ENCODE peak calls at places on chromosomes 2 and 18, in six cellular contexts. Y is Daoy, O is activated T-cell treated with anti-CD3 and anti-CD28 coated beads for 1 hour, Q is heart right ventricle, L is Peyer's patch, R is AG20443. V is an unnamed sample.

GRCh38 chr2:60677376-60677775 is 78.7 kb upstream of the PAPOLG start:
- DNase-seq in Y (no peak), O (no peak), Q (no peak), L (no peak), R (no peak), V (no peak)

GRCh38 chr2:216775043-216775453 is 79.7 kb upstream of the IGFBP5 start:
- DNase-seq in Y (peak; percentile 96), O (no peak), Q (peak; percentile 24), L (no peak), R (peak; percentile 93), V (no peak)

GRCh38 chr2:237326250-237327171 is 87.5 kb downstream of the COL6A3 start:
- DNase-seq in Y (no peak), O (no peak), Q (no peak), L (no peak), R (no peak), V (no peak)

GRCh38 chr2:202778217-202778616 is 93.3 kb downstream of the ICA1L start:
- DNase-seq in Y (no peak), O (no peak), Q (no peak), L (no peak), R (no peak), V (no peak)

GRCh38 chr2:238231251-238231793 is 8.5 kb downstream of the HES6 start:
- DNase-seq in Y (no peak), O (peak; percentile 69), Q (peak; percentile 79), L (peak; percentile 91), R (peak; percentile 80), V (no peak)

GRCh38 chr2:3805120-3805519 is 101.7 kb downstream of the DCDC2C start:
- DNase-seq in Y (peak; percentile 51), O (no peak), Q (no peak), L (no peak), R (no peak), V (peak; percentile 52)

GRCh38 chr2:168254158-168254935 is 7.0 kb upstream of the STK39 start:
- DNase-seq in Y (peak; percentile 14), O (no peak), Q (no peak), L (no peak), R (peak; percentile 24), V (no peak)

GRCh38 chr2:176542456-176542855 is 273.2 kb downstream of the MTX2 start:
- DNase-seq in Y (no peak), O (no peak), Q (no peak), L (no peak), R (no peak), V (no peak)

GRCh38 chr18:52499646-52500045 is 159.6 kb downstream of the DCC start:
- DNase-seq in Y (no peak), O (no peak), Q (no peak), L (no peak), R (no peak), V (no peak)

GRCh38 chr2:66775730-66776422 is 341.0 kb downstream of the MEIS1 start:
- DNase-seq in Y (no peak), O (no peak), Q (no peak), L (no peak), R (no peak), V (no peak)

GRCh38 chr18:70250781-70251180 is 38.1 kb upstream of the SOCS6 start:
- DNase-seq in Y (no peak), O (no peak), Q (no peak), L (no peak), R (no peak), V (no peak)

GRCh38 chr2:164066095-164066494 is 330.3 kb upstream of the FIGN start:
- DNase-seq in Y (no peak), O (no peak), Q (no peak), L (no peak), R (no peak), V (no peak)

GRCh38 chr2:100409975-100410647 is 7.4 kb downstream of the CHST10 start:
- DNase-seq in Y (no peak), O (no peak), Q (no peak), L (no peak), R (no peak), V (no peak)

GRCh38 chr2:190649798-190650390 is 1.0 kb downstream of the NAB1 start:
- DNase-seq in Y (peak; percentile 37), O (no peak), Q (no peak), L (no peak), R (no peak), V (peak; percentile 44)

GRCh38 chr2:199329024-199329423 is 128.7 kb downstream of the SATB2 start:
- DNase-seq in Y (no peak), O (no peak), Q (no peak), L (no peak), R (no peak), V (no peak)

GRCh38 chr2:7516447-7517121 is 599.4 kb downstream of the RNF144A start:
- DNase-seq in Y (no peak), O (no peak), Q (no peak), L (no peak), R (peak; percentile 34), V (no peak)

GRCh38 chr2:190180313-190181065 is 118.0 kb upstream of the MSTN start:
- DNase-seq in Y (peak; percentile 57), O (no peak), Q (peak; percentile 71), L (peak; percentile 81), R (peak; percentile 85), V (peak; percentile 65)

GRCh38 chr18:57242285-57242684 is 95.4 kb downstream of the BOD1L2 start:
- DNase-seq in Y (no peak), O (no peak), Q (no peak), L (no peak), R (no peak), V (no peak)

GRCh38 chr2:165185633-165186032 is 18.2 kb downstream of the SCN3A start:
- DNase-seq in Y (no peak), O (no peak), Q (no peak), L (no peak), R (no peak), V (no peak)

GRCh38 chr18:79385749-79386341 is 9.9 kb upstream of the NFATC1 start:
- DNase-seq in Y (no peak), O (no peak), Q (no peak), L (no peak), R (no peak), V (peak; percentile 4)

GRCh38 chr2:178397002-178397605 is 53.9 kb downstream of the PRKRA start:
- DNase-seq in Y (peak; percentile 11), O (no peak), Q (no peak), L (no peak), R (peak; percentile 45), V (peak; percentile 60)

V was measured in HAP-1.